ENCODE peak calls at places on chromosomes 2 and 18, in six cellular contexts. B is kidney tubule cell; V is NAMALWA; X is cardiac septum; Q is HuH-7.5; T is effector CD4-positive, alpha-beta T cell. W is an unnamed sample.

GRCh38 chr2:109284816-109285215 is 155.8 kb downstream of the SH3RF3 start:
- DNase-seq in Q (no peak), X (no peak), B (peak), V (no peak), T (no peak), W (no peak)

GRCh38 chr2:33322099-33322498 is 154.3 kb upstream of the RASGRP3 start:
- DNase-seq in V (no peak), X (no peak), T (no peak), B (no peak), Q (no peak), W (no peak)

GRCh38 chr18:49487711-49488310 is 777 bp upstream of the C18orf32 start:
- DNase-seq in Q (no peak), B (no peak), V (peak), X (no peak), T (no peak), W (no peak)

GRCh38 chr2:186572705-186573104 is 17.2 kb upstream of the ITGAV start:
- DNase-seq in Q (no peak), B (peak), X (no peak), T (no peak), V (no peak), W (peak)

GRCh38 chr2:212912445-212913103 is 238.8 kb downstream of the IKZF2 start:
- DNase-seq in V (no peak), Q (no peak), X (no peak), T (no peak), B (peak), W (peak)

GRCh38 chr2:8448822-8449577 is 232.9 kb upstream of the ID2 start:
- DNase-seq in V (no peak), Q (no peak), X (no peak), T (no peak), B (no peak), W (no peak)

GRCh38 chr2:36478332-36478738 is 119.6 kb downstream of the FEZ2 start:
- DNase-seq in T (no peak), Q (no peak), B (peak), V (no peak), X (no peak), W (peak)

GRCh38 chr18:55577812-55578539 is 10.0 kb downstream of the TCF4 start:
- DNase-seq in Q (no peak), B (no peak), V (peak), T (no peak), X (no peak), W (no peak)

GRCh38 chr2:151095463-151095862 is 166.2 kb downstream of the RBM43 start:
- DNase-seq in V (no peak), B (no peak), T (no peak), X (no peak), Q (no peak), W (peak)

GRCh38 chr2:100924520-100925451 is 77.3 kb upstream of the RPL31 start:
- DNase-seq in T (peak), B (peak), Q (no peak), V (no peak), X (no peak), W (no peak)

GRCh38 chr2:96800061-96800761 is 15.9 kb upstream of the CNNM3 start:
- DNase-seq in T (no peak), Q (peak), B (no peak), X (peak), V (no peak), W (no peak)

W was measured in epithelial cell of esophagus.